ENCODE peak calls at places on chromosome 9, in nine cellular contexts. E, J, U, R, Z, X, Q, D and F are unnamed samples.

GRCh38 chr9:122204491-122204890 is 24.3 kb downstream of the LHX6 start:
- DNase-seq in E (no peak), J (no peak), U (peak; percentile 26), R (no peak), Z (no peak), X (no peak), Q (no peak), D (no peak), F (no peak)

GRCh38 chr9:16712800-16713199 is 157.7 kb downstream of the BNC2 start:
- DNase-seq in E (no peak), J (no peak), U (no peak), R (no peak), Z (no peak), X (no peak), Q (no peak), D (no peak), F (no peak)

GRCh38 chr9:111870774-111871542 is 25.7 kb upstream of the UGCG start:
- DNase-seq in E (no peak), J (no peak), U (no peak), R (no peak), Z (peak; percentile 11), X (no peak), Q (no peak), D (no peak), F (no peak)

GRCh38 chr9:112552229-112553050 is 65.8 kb downstream of the KIAA1958 start:
- DNase-seq in E (no peak), J (no peak), U (no peak), R (no peak), Z (no peak), X (no peak), Q (no peak), D (no peak), F (no peak)

GRCh38 chr9:6779417-6780241 is 21.9 kb downstream of the KDM4C start:
- DNase-seq in E (no peak), J (no peak), U (no peak), R (no peak), Z (peak; percentile 77), X (no peak), Q (peak; percentile 10), D (no peak), F (no peak)

GRCh38 chr9:124216474-124217176 is 41.1 kb upstream of the NEK6 start:
- DNase-seq in E (no peak), J (no peak), U (no peak), R (no peak), Z (no peak), X (no peak), Q (no peak), D (no peak), F (no peak)

GRCh38 chr9:130728721-130729120 is 35.1 kb downstream of the EXOSC2 start:
- DNase-seq in E (no peak), J (no peak), U (no peak), R (no peak), Z (no peak), X (no peak), Q (no peak), D (no peak), F (peak; percentile 41)

GRCh38 chr9:92631452-92632211 is 38.3 kb downstream of the IPPK start:
- DNase-seq in E (no peak), J (no peak), U (no peak), R (no peak), Z (no peak), X (no peak), Q (peak; percentile 62), D (no peak), F (peak; percentile 34)

GRCh38 chr9:131045300-131046092 is 36.5 kb downstream of the LAMC3 start:
- DNase-seq in E (no peak), J (no peak), U (peak; percentile 43), R (no peak), Z (no peak), X (no peak), Q (no peak), D (no peak), F (no peak)

GRCh38 chr9:118630931-118631595 is 738.2 kb downstream of the BRINP1 start:
- DNase-seq in E (no peak), J (no peak), U (no peak), R (no peak), Z (no peak), X (no peak), Q (no peak), D (no peak), F (no peak)

GRCh38 chr9:34362614-34363013 is 14.1 kb downstream of the MYORG start:
- DNase-seq in E (no peak), J (no peak), U (no peak), R (no peak), Z (no peak), X (no peak), Q (no peak), D (no peak), F (no peak)

GRCh38 chr9:69175488-69175872 is 1.4 kb downstream of the TJP2 start:
- DNase-seq in E (no peak), J (peak; percentile 27), U (no peak), R (no peak), Z (no peak), X (no peak), Q (no peak), D (no peak), F (no peak)

GRCh38 chr9:97714435-97714834 is 17.3 kb upstream of the XPA start:
- DNase-seq in E (no peak), J (peak; percentile 36), U (no peak), R (no peak), Z (no peak), X (peak; percentile 46), Q (no peak), D (no peak), F (no peak)

GRCh38 chr9:88905506-88905905 is 85.8 kb upstream of the S1PR3 start:
- DNase-seq in E (no peak), J (no peak), U (no peak), R (no peak), Z (no peak), X (no peak), Q (no peak), D (no peak), F (no peak)

GRCh38 chr9:120886490-120886967 is 9.5 kb upstream of the PHF19 start:
- DNase-seq in E (no peak), J (peak; percentile 72), U (no peak), R (peak; percentile 43), Z (no peak), X (peak; percentile 23), Q (no peak), D (peak; percentile 69), F (peak; percentile 85)

GRCh38 chr9:104780796-104781395 is 17.0 kb downstream of the NIPSNAP3B start:
- DNase-seq in E (no peak), J (no peak), U (no peak), R (no peak), Z (peak; percentile 10), X (no peak), Q (no peak), D (no peak), F (peak; percentile 31)